ENCODE peak calls at places on chromosomes 16 and 17, in six cellular contexts. Q, L, V, D, A and Y are unnamed samples.

GRCh38 chr17:68427575-68427974 is 29.7 kb downstream of the WIPI1 start:
- DNase-seq in D (no peak), A (peak), L (no peak), V (no peak), Q (no peak), Y (no peak)

GRCh38 chr17:55341432-55341831 is 76.7 kb downstream of the HLF start:
- DNase-seq in A (no peak), V (peak), L (no peak), D (no peak), Q (no peak), Y (no peak)

GRCh38 chr16:89924298-89924924 is 1.3 kb downstream of the TUBB3 start:
- DNase-seq in A (peak), Q (no peak), L (no peak), V (no peak), D (peak), Y (no peak)

GRCh38 chr17:75625813-75626486 is 7.3 kb upstream of the SMIM5 start:
- DNase-seq in L (no peak), A (no peak), V (no peak), Q (no peak), D (peak), Y (no peak)

GRCh38 chr16:83781-84615 is 6.0 kb downstream of the MPG start:
- DNase-seq in A (no peak), V (no peak), Q (no peak), L (no peak), D (no peak), Y (no peak)

GRCh38 chr17:78133179-78133951 is 2.8 kb downstream of the TMC8 start:
- DNase-seq in L (no peak), V (no peak), Q (no peak), D (no peak), A (no peak), Y (no peak)

GRCh38 chr17:38602862-38603785 is 2.6 kb downstream of the SRCIN1 start:
- DNase-seq in Q (no peak), D (no peak), V (no peak), A (no peak), L (no peak), Y (no peak)

GRCh38 chr17:56314026-56314425 is 160.8 kb downstream of the ANKFN1 start:
- DNase-seq in D (no peak), L (no peak), V (no peak), A (no peak), Q (no peak), Y (no peak)

GRCh38 chr17:67376892-67377726 is at the start of gene PITPNC1:
- DNase-seq in D (peak), V (no peak), L (peak), Q (peak), A (peak), Y (no peak)

GRCh38 chr17:1649116-1649843 is 386 bp downstream of the RILP start:
- DNase-seq in Q (peak), A (peak), L (peak), D (peak), V (no peak), Y (no peak)

GRCh38 chr17:1647802-1648581 is 1.7 kb downstream of the RILP start:
- DNase-seq in Q (no peak), V (no peak), A (no peak), D (no peak), L (peak), Y (no peak)

GRCh38 chr17:1649844-1650409 is at the start of gene RILP:
- DNase-seq in V (no peak), Q (peak), D (peak), L (peak), A (peak), Y (no peak)

GRCh38 chr17:1650731-1651558 is 1.3 kb upstream of the RILP start:
- DNase-seq in D (no peak), V (no peak), A (no peak), L (no peak), Q (no peak), Y (no peak)

DNA sequence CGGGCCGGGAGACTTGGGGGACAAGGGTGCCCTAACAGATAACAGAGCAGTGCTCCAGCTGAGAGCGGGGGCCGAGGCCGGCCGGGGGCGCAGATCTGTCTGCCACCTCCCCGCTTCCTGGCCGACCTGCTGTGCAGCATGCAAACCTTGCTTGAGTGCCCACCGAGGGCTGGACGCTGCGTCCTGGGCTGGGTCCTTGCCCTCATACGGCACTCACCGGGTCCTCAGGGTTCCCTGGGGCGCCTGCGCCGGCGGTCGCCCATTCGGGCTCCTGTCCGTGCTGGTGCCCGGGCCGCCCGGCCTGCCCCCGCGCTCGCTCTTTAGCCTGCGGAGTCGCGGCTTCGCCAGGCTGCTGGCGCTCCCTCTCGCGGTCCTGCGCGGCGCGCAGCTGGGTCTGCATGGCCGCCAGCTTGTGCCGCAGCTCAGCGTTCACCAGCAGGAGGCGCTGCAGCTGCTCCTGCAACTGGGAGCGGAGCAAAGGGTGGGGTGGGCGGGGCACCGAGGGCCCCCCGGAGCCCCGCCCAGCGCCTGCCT is 1.0 kb downstream of the RILP start:
- DNase-seq in A (peak), Q (peak), D (peak), L (peak), V (peak), Y (no peak)
- TF ChIP-seq POLR2AphosphoS5 in A (peak), Q (no peak), D (no peak), L (peak), V (no peak), Y (no peak)

DNA sequence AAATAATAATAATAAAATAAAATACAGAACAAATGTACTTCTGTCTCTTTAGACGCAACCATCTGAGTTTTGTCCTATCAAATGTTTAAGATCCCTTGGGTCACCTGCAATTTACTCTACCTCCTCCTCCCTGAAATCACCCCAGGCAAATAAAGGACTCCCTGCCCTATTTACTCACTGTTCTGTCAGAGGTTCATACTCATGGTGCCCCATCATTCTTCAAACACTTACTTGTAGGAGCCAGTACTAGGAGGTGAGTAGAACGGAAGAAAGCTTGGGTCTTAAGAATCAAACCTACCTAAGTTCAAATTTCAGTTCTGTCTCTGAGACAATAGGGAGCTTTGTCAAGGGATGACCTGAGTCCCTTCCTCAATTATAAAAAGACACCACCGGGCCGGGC is 3.8 kb downstream of the TBC1D10B start:
- DNase-seq in A (no peak), D (no peak), V (no peak), Q (no peak), L (no peak), Y (no peak)
- H3K4me3 ChIP-seq in A (no peak), D (no peak), V (peak), Q (no peak), L (no peak), Y (no peak)

GRCh38 chr16:78303946-78304345 is 204.5 kb downstream of the WWOX start:
- DNase-seq in L (no peak), A (no peak), D (no peak), V (no peak), Q (no peak), Y (no peak)
- TF ChIP-seq POLR2AphosphoS5 in L (no peak), A (no peak), D (no peak), V (no peak), Q (no peak), Y (no peak)

GRCh38 chr17:6496636-6497441 is 52.6 kb downstream of the PIMREG start:
- DNase-seq in A (peak), D (no peak), V (no peak), L (no peak), Q (no peak), Y (no peak)
- H3K4me3 ChIP-seq in A (no peak), D (no peak), V (no peak), L (no peak), Q (no peak), Y (no peak)

GRCh38 chr17:7959503-7960253 is 27.7 kb downstream of the CNTROB start:
- DNase-seq in L (no peak), D (peak), Q (no peak), A (no peak), V (no peak), Y (no peak)
- TF ChIP-seq POLR2AphosphoS5 in L (no peak), D (no peak), Q (no peak), A (no peak), V (no peak), Y (no peak)

GRCh38 chr17:40320771-40321501 is 12.0 kb downstream of the RARA start:
- DNase-seq in A (peak), V (no peak), Q (peak), L (no peak), D (no peak), Y (no peak)
- H3K4me3 ChIP-seq in A (peak), V (peak), Q (peak), L (peak), D (no peak), Y (peak)

DNA sequence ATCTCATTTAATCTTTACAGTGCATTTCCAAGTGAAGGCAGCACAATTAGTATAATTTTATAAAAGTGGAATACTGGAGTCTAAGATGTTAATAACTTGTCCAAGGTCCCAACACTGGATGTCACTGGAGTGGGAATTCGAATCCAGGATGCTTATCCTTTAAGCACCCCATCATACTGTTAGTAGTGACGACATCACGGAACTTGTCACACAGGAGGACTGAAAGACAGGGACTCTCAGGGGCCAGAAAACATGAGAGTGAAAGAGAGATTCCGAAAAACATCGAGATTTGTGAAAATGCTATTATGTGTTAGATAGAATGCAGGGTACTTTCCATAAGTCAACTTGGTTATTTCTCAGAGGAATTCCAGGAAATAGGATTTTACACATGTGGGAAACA is 374.0 kb downstream of the GRIN2A start:
- DNase-seq in V (no peak), L (no peak), A (no peak), Q (no peak), D (no peak), Y (no peak)
- TF ChIP-seq POLR2AphosphoS5 in V (no peak), L (no peak), A (no peak), Q (no peak), D (no peak), Y (no peak)

GRCh38 chr17:28538296-28538895 is 14.0 kb downstream of the UNC119 start:
- DNase-seq in V (no peak), A (no peak), D (no peak), Q (no peak), L (no peak), Y (no peak)
- H3K4me3 ChIP-seq in V (no peak), A (no peak), D (no peak), Q (no peak), L (no peak), Y (no peak)

DNA sequence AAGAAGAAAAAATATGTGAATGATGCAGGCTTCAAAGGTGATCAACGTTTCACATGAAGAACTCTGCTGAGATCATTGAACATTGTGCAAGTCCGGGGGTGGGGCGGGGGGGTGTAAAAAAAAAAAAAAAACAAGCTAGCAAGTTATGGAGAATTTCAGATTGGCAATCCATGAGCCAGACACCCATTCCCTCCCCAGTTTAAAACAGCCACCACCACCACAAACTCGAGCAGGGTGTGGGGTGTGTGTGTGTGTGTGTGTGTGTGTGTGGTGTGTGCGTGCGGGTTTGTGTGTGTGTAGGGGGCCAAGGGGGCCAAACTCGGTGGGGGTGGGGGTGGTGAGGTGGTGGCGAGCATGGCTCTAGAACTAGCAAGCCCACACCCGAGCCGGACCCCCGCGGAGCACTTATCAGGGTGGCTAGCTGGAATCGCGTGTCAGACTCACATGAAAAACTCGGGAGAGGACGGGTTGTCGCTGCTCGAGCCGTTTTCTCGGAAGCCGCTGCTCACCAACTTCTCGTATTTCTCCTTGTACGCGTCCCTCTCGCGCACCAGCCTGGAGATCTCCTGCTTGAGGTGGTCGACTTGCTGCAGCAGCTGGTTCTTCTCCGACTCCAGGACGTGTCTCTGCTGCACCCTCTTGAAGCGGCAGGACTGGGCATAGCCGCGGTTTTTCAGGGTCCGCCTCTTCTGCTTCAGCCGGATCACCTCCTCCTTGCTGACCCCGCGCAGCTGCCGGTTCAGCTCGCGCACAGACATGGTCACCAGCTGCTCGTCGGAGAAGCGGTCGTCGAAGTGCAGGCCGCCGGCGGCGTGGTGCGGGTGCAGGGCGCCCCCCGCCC is 2.0 kb downstream of the MAF start:
- DNase-seq in V (no peak), Q (peak), L (peak), D (no peak), A (peak), Y (no peak)
- TF ChIP-seq POLR2AphosphoS5 in V (no peak), Q (peak), L (no peak), D (no peak), A (peak), Y (no peak)

GRCh38 chr17:43754947-43755346 is 3.6 kb downstream of the SOST start:
- DNase-seq in A (no peak), D (no peak), Q (no peak), V (no peak), L (no peak), Y (no peak)

GRCh38 chr17:43753488-43754129 is 5.0 kb downstream of the SOST start:
- DNase-seq in L (no peak), Q (no peak), D (no peak), V (peak), A (no peak), Y (no peak)

GRCh38 chr17:43756176-43756575 is 2.4 kb downstream of the SOST start:
- DNase-seq in V (no peak), L (no peak), A (no peak), Q (no peak), D (no peak), Y (no peak)

GRCh38 chr17:43757171-43757660 is 1.4 kb downstream of the SOST start:
- DNase-seq in A (no peak), L (no peak), D (no peak), V (no peak), Q (no peak), Y (no peak)

DNA sequence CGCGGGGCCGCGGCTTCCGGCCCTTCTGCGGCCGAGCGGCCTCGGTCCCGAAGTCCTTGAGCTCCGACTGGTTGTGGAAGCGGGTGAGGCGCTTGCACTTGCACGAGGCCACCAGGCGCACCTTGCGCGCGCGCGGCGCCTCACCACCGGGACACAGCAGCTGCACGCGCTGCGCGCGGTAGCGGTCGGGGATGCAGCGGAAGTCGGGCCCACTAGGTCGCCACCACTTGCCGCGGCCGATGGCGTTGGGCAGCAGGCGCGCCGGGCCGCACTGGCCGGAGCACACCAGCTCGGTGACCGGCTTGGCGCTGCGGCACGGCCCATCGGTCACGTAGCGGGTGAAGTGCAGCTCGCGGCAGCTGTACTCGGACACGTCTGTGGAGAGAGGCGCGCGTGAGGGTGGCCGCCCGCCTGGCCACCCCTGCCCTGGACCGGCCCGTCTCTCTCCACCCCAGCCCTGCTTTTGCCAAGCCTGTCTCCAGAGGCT is 3.2 kb downstream of the SOST start:
- DNase-seq in A (no peak), L (no peak), Q (no peak), D (no peak), V (no peak), Y (no peak)
- H3K4me3 ChIP-seq in A (peak), L (peak), Q (no peak), D (no peak), V (no peak), Y (peak)